ENCODE peak calls at places on chromosomes 5 and 9, in six cellular contexts. I, Y, B, D, Q and E are unnamed samples.

GRCh38 chr9:87181670-87182069 is 234.4 kb upstream of the GAS1 start:
- DNase-seq in I (no peak), Y (peak; percentile 19), B (no peak), D (no peak), Q (no peak), E (no peak)

GRCh38 chr9:72949918-72950325 is 2.9 kb downstream of the ALDH1A1 start:
- DNase-seq in I (no peak), Y (no peak), B (no peak), D (no peak), Q (no peak), E (no peak)

GRCh38 chr5:179318193-179318955 is 26.9 kb downstream of the ADAMTS2 start:
- DNase-seq in I (no peak), Y (no peak), B (no peak), D (no peak), Q (no peak), E (no peak)

GRCh38 chr9:114278881-114279570 is 43.9 kb upstream of the ORM1 start:
- DNase-seq in I (no peak), Y (no peak), B (no peak), D (no peak), Q (peak; percentile 74), E (no peak)

GRCh38 chr9:97312556-97312955 is 5.1 kb downstream of the CCDC180 start:
- DNase-seq in I (no peak), Y (no peak), B (no peak), D (no peak), Q (no peak), E (no peak)

GRCh38 chr9:136054798-136055714 is 40.0 kb downstream of the NACC2 start:
- DNase-seq in I (no peak), Y (no peak), B (no peak), D (no peak), Q (no peak), E (no peak)

GRCh38 chr5:9194509-9194908 is 351.4 kb downstream of the SEMA5A start:
- DNase-seq in I (peak; percentile 15), Y (no peak), B (no peak), D (no peak), Q (peak; percentile 69), E (no peak)

GRCh38 chr5:151799407-151799806 is 27.7 kb downstream of the G3BP1 start:
- DNase-seq in I (no peak), Y (no peak), B (no peak), D (no peak), Q (peak; percentile 67), E (no peak)

GRCh38 chr9:132244582-132245455 is 83.0 kb downstream of the NTNG2 start:
- DNase-seq in I (no peak), Y (no peak), B (no peak), D (no peak), Q (peak; percentile 37), E (no peak)